ENCODE peak calls at places on chromosome 18, in seven cellular contexts. M is HepG2, R is HCT116, K is SK-N-SH, L is GM23338, G is A549, H is K562. C is an unnamed sample.

GRCh38 chr18:79299711-79300110 is 96.0 kb upstream of the NFATC1 start:
- DNase-seq in M (no peak), R (no peak), K (no peak), L (no peak), G (no peak), H (no peak), C (no peak)

GRCh38 chr18:48024009-48024512 is 93.6 kb upstream of the SMAD2 start:
- DNase-seq in M (no peak), R (no peak), K (no peak), L (no peak), G (no peak), H (no peak), C (no peak)

GRCh38 chr18:33744032-33744697 is 166.1 kb downstream of the ASXL3 start:
- DNase-seq in M (no peak), R (no peak), K (no peak), L (peak), G (no peak), H (no peak), C (no peak)

GRCh38 chr18:12308386-12309100 is 502 bp downstream of the TUBB6 start:
- DNase-seq in M (peak), R (no peak), K (peak), L (peak), G (peak), H (peak), C (peak)

GRCh38 chr18:9649164-9649540 is 34.8 kb upstream of the PPP4R1 start:
- DNase-seq in M (no peak), R (no peak), K (no peak), L (no peak), G (no peak), H (no peak), C (no peak)

GRCh38 chr18:36610716-36611115 is 218.1 kb downstream of the TPGS2 start:
- DNase-seq in M (no peak), R (no peak), K (no peak), L (peak), G (no peak), H (no peak), C (no peak)

GRCh38 chr18:22165049-22165602 is 4.3 kb upstream of the GATA6 start:
- DNase-seq in M (no peak), R (no peak), K (peak), L (peak), G (no peak), H (no peak), C (no peak)

GRCh38 chr18:58102875-58103274 is 58.8 kb downstream of the NEDD4L start:
- DNase-seq in M (peak), R (no peak), K (no peak), L (no peak), G (no peak), H (no peak), C (no peak)

GRCh38 chr18:13612111-13612997 is 114.0 kb downstream of the FAM210A start:
- DNase-seq in M (no peak), R (no peak), K (peak), L (no peak), G (no peak), H (no peak), C (peak)

GRCh38 chr18:23106575-23106974 is 28.7 kb upstream of the CABLES1 start:
- DNase-seq in M (peak), R (peak), K (no peak), L (no peak), G (peak), H (no peak), C (no peak)

GRCh38 chr18:49565656-49566055 is 3.8 kb downstream of the LIPG start:
- DNase-seq in M (no peak), R (no peak), K (peak), L (no peak), G (no peak), H (no peak), C (no peak)

GRCh38 chr18:59041819-59042476 is 97.7 kb upstream of the SEC11C start:
- DNase-seq in M (no peak), R (no peak), K (no peak), L (no peak), G (no peak), H (no peak), C (no peak)

GRCh38 chr18:8424481-8424880 is 184.8 kb upstream of the RAB12 start:
- DNase-seq in M (no peak), R (no peak), K (peak), L (no peak), G (no peak), H (no peak), C (no peak)

GRCh38 chr18:49476664-49477411 is 10.2 kb downstream of the C18orf32 start:
- DNase-seq in M (no peak), R (no peak), K (no peak), L (peak), G (peak), H (no peak), C (peak)

GRCh38 chr18:29711931-29712330 is 1330.6 kb downstream of the DSC3 start:
- DNase-seq in M (no peak), R (no peak), K (no peak), L (peak), G (no peak), H (no peak), C (no peak)

GRCh38 chr18:12911025-12911927 is 27.2 kb upstream of the PTPN2 start:
- DNase-seq in M (no peak), R (no peak), K (no peak), L (peak), G (no peak), H (no peak), C (no peak)

GRCh38 chr18:42604820-42605219 is 510.7 kb downstream of the RIT2 start:
- DNase-seq in M (no peak), R (no peak), K (no peak), L (no peak), G (no peak), H (no peak), C (no peak)

GRCh38 chr18:58091099-58091611 is 47.1 kb downstream of the NEDD4L start:
- DNase-seq in M (no peak), R (peak), K (no peak), L (no peak), G (no peak), H (no peak), C (no peak)

GRCh38 chr18:36511791-36512352 is 214.4 kb downstream of the FHOD3 start:
- DNase-seq in M (no peak), R (no peak), K (peak), L (no peak), G (no peak), H (no peak), C (no peak)

GRCh38 chr18:6058941-6059340 is 163.6 kb upstream of the TMEM200C start:
- DNase-seq in M (peak), R (no peak), K (no peak), L (peak), G (no peak), H (no peak), C (no peak)

GRCh38 chr18:36828157-36828629 is 609 bp downstream of the TPGS2 start:
- DNase-seq in M (peak), R (peak), K (no peak), L (peak), G (no peak), H (no peak), C (no peak)

GRCh38 chr18:35513181-35513932 is 15.6 kb upstream of the INO80C start:
- DNase-seq in M (no peak), R (peak), K (no peak), L (peak), G (peak), H (no peak), C (no peak)

GRCh38 chr18:48781990-48782368 is 168.8 kb downstream of the SMAD7 start:
- DNase-seq in M (peak), R (no peak), K (peak), L (no peak), G (no peak), H (no peak), C (no peak)

GRCh38 chr18:3916082-3916481 is 466.1 kb downstream of the TGIF1 start:
- DNase-seq in M (no peak), R (no peak), K (no peak), L (no peak), G (no peak), H (no peak), C (no peak)

GRCh38 chr18:57698571-57699276 is 77.1 kb upstream of the NARS1 start:
- DNase-seq in M (no peak), R (no peak), K (no peak), L (no peak), G (no peak), H (no peak), C (no peak)

GRCh38 chr18:35415511-35416427 is 38.6 kb upstream of the ZNF396 start:
- DNase-seq in M (no peak), R (no peak), K (no peak), L (no peak), G (no peak), H (no peak), C (peak)

GRCh38 chr18:79778291-79778791 is 19.4 kb upstream of the KCNG2 start:
- DNase-seq in M (no peak), R (no peak), K (peak), L (no peak), G (no peak), H (no peak), C (no peak)

GRCh38 chr18:54149078-54149697 is 75.3 kb downstream of the MBD2 start:
- DNase-seq in M (peak), R (peak), K (no peak), L (peak), G (peak), H (no peak), C (no peak)

GRCh38 chr18:39732918-39733317 is 2167.3 kb upstream of the CELF4 start:
- DNase-seq in M (no peak), R (no peak), K (no peak), L (peak), G (no peak), H (no peak), C (no peak)

GRCh38 chr18:42268793-42269192 is 313.8 kb downstream of the PIK3C3 start:
- DNase-seq in M (no peak), R (no peak), K (no peak), L (no peak), G (no peak), H (no peak), C (no peak)

GRCh38 chr18:28736951-28737350 is 560.0 kb upstream of the CDH2 start:
- DNase-seq in M (no peak), R (no peak), K (no peak), L (no peak), G (no peak), H (no peak), C (no peak)

GRCh38 chr18:48649231-48649630 is 110.4 kb downstream of the CTIF start:
- DNase-seq in M (peak), R (no peak), K (no peak), L (peak), G (no peak), H (no peak), C (no peak)

GRCh38 chr18:80244956-80245730 is 2.2 kb downstream of the PARD6G start:
- DNase-seq in M (no peak), R (no peak), K (no peak), L (no peak), G (no peak), H (no peak), C (no peak)

DNA sequence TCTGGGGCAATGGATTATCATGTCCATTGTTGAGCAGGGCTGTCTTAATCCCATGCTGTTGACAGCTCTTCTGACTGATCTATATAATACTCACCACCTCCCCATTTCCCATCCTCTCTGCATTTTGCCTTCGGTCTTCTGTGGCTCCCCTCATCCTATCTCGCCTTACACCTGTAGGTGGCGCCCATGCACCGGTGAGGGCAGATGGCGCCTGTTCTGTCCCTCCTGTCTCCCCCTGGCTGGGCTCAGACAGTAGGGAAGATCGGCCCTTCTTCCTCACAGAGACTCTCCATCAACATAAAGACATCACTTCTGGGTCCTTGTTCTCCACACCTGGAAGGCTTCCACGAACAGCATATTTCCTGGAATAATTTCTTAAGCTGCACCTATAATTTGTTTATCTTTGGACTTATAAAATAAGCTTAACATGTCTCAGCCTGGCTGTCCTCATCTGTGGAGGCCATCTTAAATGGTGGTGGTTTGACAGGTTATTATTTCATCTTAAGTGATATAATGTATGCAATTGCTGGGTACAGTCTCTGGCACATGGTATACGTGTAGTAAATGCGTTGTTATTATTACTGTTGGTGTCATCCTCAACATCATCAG is 10.9 kb upstream of the CDH20 start:
- DNase-seq in M (peak), R (peak), K (peak), L (peak), G (peak), H (peak), C (peak)
- TF ChIP-seq REST in M (no peak), R (no peak), K (no peak), L (no peak), G (no peak), H (no peak), C (no peak)

GRCh38 chr18:55449412-55450140 is 138.4 kb downstream of the TCF4 start:
- DNase-seq in M (no peak), R (no peak), K (no peak), L (no peak), G (no peak), H (no peak), C (no peak)
- TF ChIP-seq REST in M (no peak), R (no peak), K (no peak), L (no peak), G (no peak), H (no peak), C (no peak)

GRCh38 chr18:25039781-25040180 is 312.2 kb downstream of the ZNF521 start:
- DNase-seq in M (no peak), R (no peak), K (no peak), L (no peak), G (no peak), H (no peak), C (no peak)
- TF ChIP-seq REST in M (no peak), R (no peak), K (no peak), L (no peak), G (no peak), H (no peak), C (no peak)

GRCh38 chr18:74556166-74556565 is 21.9 kb downstream of the CNDP1 start:
- DNase-seq in M (no peak), R (no peak), K (no peak), L (no peak), G (no peak), H (no peak), C (no peak)

GRCh38 chr18:74546751-74547530 is 12.6 kb downstream of the CNDP1 start:
- DNase-seq in M (no peak), R (no peak), K (no peak), L (no peak), G (no peak), H (no peak), C (no peak)

GRCh38 chr18:74549591-74550104 is 15.3 kb downstream of the CNDP1 start:
- DNase-seq in M (no peak), R (no peak), K (no peak), L (no peak), G (no peak), H (no peak), C (no peak)

GRCh38 chr18:74550886-74551285 is 16.6 kb downstream of the CNDP1 start:
- DNase-seq in M (no peak), R (no peak), K (no peak), L (no peak), G (no peak), H (no peak), C (no peak)

GRCh38 chr18:74551936-74552555 is 17.7 kb downstream of the CNDP1 start:
- DNase-seq in M (peak), R (peak), K (peak), L (peak), G (peak), H (peak), C (peak)
- TF ChIP-seq REST in M (no peak), R (no peak), K (no peak), L (no peak), G (no peak), H (no peak), C (no peak)

GRCh38 chr18:50689578-50689977 is 129.7 kb downstream of the MAPK4 start:
- DNase-seq in M (no peak), R (no peak), K (no peak), L (no peak), G (no peak), H (no peak), C (no peak)

GRCh38 chr18:50686409-50686808 is 126.5 kb downstream of the MAPK4 start:
- DNase-seq in M (no peak), R (no peak), K (no peak), L (no peak), G (no peak), H (no peak), C (no peak)

GRCh38 chr18:50687491-50687890 is 127.6 kb downstream of the MAPK4 start:
- DNase-seq in M (no peak), R (no peak), K (no peak), L (no peak), G (no peak), H (no peak), C (no peak)
- TF ChIP-seq REST in M (no peak), R (no peak), K (no peak), L (no peak), G (no peak), H (no peak), C (no peak)

GRCh38 chr18:45777393-45777792 is 48.1 kb upstream of the SIGLEC15 start:
- DNase-seq in M (no peak), R (no peak), K (no peak), L (no peak), G (no peak), H (no peak), C (no peak)

GRCh38 chr18:45772081-45772480 is 48.1 kb downstream of the SLC14A1 start:
- DNase-seq in M (no peak), R (no peak), K (no peak), L (no peak), G (no peak), H (no peak), C (no peak)

GRCh38 chr18:45774065-45774521 is 50.1 kb downstream of the SLC14A1 start:
- DNase-seq in M (no peak), R (no peak), K (no peak), L (no peak), G (no peak), H (no peak), C (no peak)

GRCh38 chr18:45775726-45776125 is 49.7 kb upstream of the SIGLEC15 start:
- DNase-seq in M (no peak), R (no peak), K (peak), L (no peak), G (no peak), H (no peak), C (no peak)

GRCh38 chr18:45775241-45775676 is 50.2 kb upstream of the SIGLEC15 start:
- DNase-seq in M (no peak), R (peak), K (peak), L (peak), G (peak), H (peak), C (peak)
- TF ChIP-seq REST in M (no peak), R (no peak), K (no peak), L (no peak), G (no peak), H (no peak), C (peak)

GRCh38 chr18:27355308-27355707 is 170.2 kb upstream of the CHST9 start:
- DNase-seq in M (no peak), R (no peak), K (no peak), L (no peak), G (no peak), H (no peak), C (no peak)

GRCh38 chr18:27353273-27353672 is 168.2 kb upstream of the CHST9 start:
- DNase-seq in M (no peak), R (no peak), K (no peak), L (no peak), G (no peak), H (no peak), C (no peak)
- TF ChIP-seq REST in M (no peak), R (no peak), K (no peak), L (no peak), G (no peak), H (no peak), C (no peak)